ENCODE peak calls at places on chromosome 5, in five cellular contexts. Q is heart left ventricle, I is pancreas, Y is cardiac muscle cell, J is Panc1. X is an unnamed sample.

GRCh38 chr5:135551593-135552447 is 16.1 kb upstream of the NEUROG1 start:
- DNase-seq in Q (peak), I (peak), Y (peak), J (peak), X (peak)

GRCh38 chr5:7762267-7762666 is 88.7 kb downstream of the CFAP90 start:
- DNase-seq in Q (no peak), I (no peak), Y (no peak), J (no peak), X (no peak)

GRCh38 chr5:93800988-93801811 is 59.8 kb upstream of the POU5F2 start:
- DNase-seq in Q (no peak), I (no peak), Y (peak), J (peak), X (peak)

GRCh38 chr5:172835246-172836030 is 1.4 kb downstream of the ERGIC1 start:
- DNase-seq in Q (no peak), I (no peak), Y (no peak), J (no peak), X (no peak)

GRCh38 chr5:142757564-142757963 is 12.6 kb upstream of the ARHGAP26 start:
- DNase-seq in Q (no peak), I (no peak), Y (no peak), J (no peak), X (no peak)

GRCh38 chr5:84599964-84600363 is 215.3 kb upstream of the EDIL3 start:
- DNase-seq in Q (no peak), I (no peak), Y (no peak), J (no peak), X (no peak)

GRCh38 chr5:14171621-14172020 is 28.5 kb downstream of the TRIO start:
- DNase-seq in Q (no peak), I (no peak), Y (no peak), J (no peak), X (no peak)

GRCh38 chr5:97165726-97166125 is 17.3 kb downstream of the RIOK2 start:
- DNase-seq in Q (no peak), I (no peak), Y (no peak), J (no peak), X (no peak)

GRCh38 chr5:947626-948471 is 55.2 kb downstream of the TRIP13 start:
- DNase-seq in Q (no peak), I (no peak), Y (no peak), J (no peak), X (no peak)

GRCh38 chr5:170467000-170467707 is 36.7 kb upstream of the KCNIP1 start:
- DNase-seq in Q (no peak), I (no peak), Y (no peak), J (peak), X (no peak)

GRCh38 chr5:40652441-40653220 is 27.1 kb upstream of the PTGER4 start:
- DNase-seq in Q (no peak), I (no peak), Y (no peak), J (no peak), X (no peak)

GRCh38 chr5:154236011-154236410 is 45.5 kb downstream of the GALNT10 start:
- DNase-seq in Q (no peak), I (no peak), Y (no peak), J (no peak), X (no peak)

GRCh38 chr5:143161893-143162520 is 241.5 kb downstream of the NR3C1 start:
- DNase-seq in Q (no peak), I (no peak), Y (no peak), J (no peak), X (no peak)

GRCh38 chr5:139246394-139246793 is 47.1 kb upstream of the MATR3 start:
- DNase-seq in Q (no peak), I (no peak), Y (no peak), J (no peak), X (peak)

GRCh38 chr5:92659246-92659645 is 921.8 kb downstream of the NR2F1-AS1 start:
- DNase-seq in Q (no peak), I (no peak), Y (no peak), J (no peak), X (no peak)

GRCh38 chr5:139460457-139460856 is 2.1 kb downstream of the ECSCR start:
- DNase-seq in Q (no peak), I (no peak), Y (no peak), J (no peak), X (no peak)

GRCh38 chr5:21817668-21818419 is 1035.3 kb downstream of the CDH12 start:
- DNase-seq in Q (no peak), I (no peak), Y (no peak), J (no peak), X (no peak)
- H3K4me3 ChIP-seq in Q (peak), I (no peak), Y (no peak), J (no peak), X (no peak)

GRCh38 chr5:28549588-28549987 is 1511.2 kb upstream of the CDH9 start:
- DNase-seq in Q (no peak), I (no peak), Y (no peak), J (no peak), X (no peak)
- H3K27ac ChIP-seq in Q (no peak), I (no peak), Y (no peak), J (no peak), X (no peak)

GRCh38 chr5:116142495-116142894 is 57.7 kb downstream of the COMMD10 start:
- DNase-seq in Q (no peak), I (no peak), Y (no peak), J (no peak), X (no peak)
- TF ChIP-seq CTCF in Q (no peak), I (no peak), Y (no peak), J (no peak), X (no peak)

GRCh38 chr5:10567781-10568321 is 4.0 kb downstream of the ANKRD33B start:
- DNase-seq in Q (no peak), I (no peak), Y (peak), J (no peak), X (no peak)
- H3K4me3 ChIP-seq in Q (no peak), I (no peak), Y (no peak), J (no peak), X (no peak)

DNA sequence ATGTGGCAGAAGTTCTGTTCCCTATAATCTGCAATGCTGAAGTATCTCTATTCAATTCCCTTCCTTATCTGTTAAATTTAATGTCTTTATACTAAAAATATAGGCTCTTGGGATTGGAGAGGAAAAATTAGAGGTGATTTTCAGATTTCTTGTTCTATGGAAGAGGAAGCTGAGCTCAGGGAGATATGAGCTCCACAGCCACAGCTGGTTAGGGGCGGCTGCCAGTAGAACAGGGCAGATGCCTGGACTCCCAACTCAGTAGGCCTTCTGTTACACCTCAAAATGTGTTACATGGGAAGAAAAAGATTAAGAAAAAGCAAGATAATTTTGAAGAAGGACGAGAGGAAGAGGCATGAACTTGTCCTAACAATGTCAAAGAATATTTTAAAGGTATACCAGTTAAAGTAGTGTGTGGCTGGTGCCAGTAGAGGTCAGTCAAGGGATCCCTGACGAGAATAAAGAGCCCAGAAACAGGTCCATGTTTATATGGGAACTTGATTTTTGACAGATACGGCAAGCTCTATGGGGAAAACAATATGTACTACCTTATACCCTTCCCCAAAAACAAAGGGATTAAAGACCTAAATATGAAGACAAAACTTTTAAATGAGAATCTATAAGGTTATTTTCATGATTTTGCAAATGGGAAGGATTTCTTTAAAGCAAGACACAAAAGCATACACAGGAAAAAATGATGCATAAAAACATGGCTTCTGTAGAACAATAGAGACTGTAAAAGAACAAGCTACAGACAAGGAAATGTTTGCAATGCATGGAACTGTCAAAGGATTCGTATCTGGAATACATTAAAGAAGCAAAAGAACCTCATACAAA is 28.7 kb downstream of the DNAJC21 start:
- DNase-seq in Q (no peak), I (no peak), Y (peak), J (peak), X (no peak)
- H3K27ac ChIP-seq in Q (no peak), I (no peak), Y (peak), J (no peak), X (no peak)